ENCODE peak calls at places on chromosomes 13 and 19, in five cellular contexts. One of them, this sample, is unnamed.

GRCh38 chr13:24135674-24136300 is 24.7 kb upstream of the SPATA13 start:
- DNase-seq in IMR-90: peak
- DNase-seq in K562: no peak
- DNase-seq in GM12878: no peak
- DNase-seq in SK-N-SH: no peak
- DNase-seq in this sample: no peak

GRCh38 chr19:13796301-13797057 is 1.2 kb downstream of the ZSWIM4 start:
- DNase-seq in IMR-90: peak
- DNase-seq in K562: no peak
- DNase-seq in GM12878: no peak
- DNase-seq in SK-N-SH: peak
- DNase-seq in this sample: peak

GRCh38 chr19:58345558-58345957 is 7.7 kb downstream of the A1BG start:
- DNase-seq in IMR-90: no peak
- DNase-seq in K562: no peak
- DNase-seq in GM12878: no peak
- DNase-seq in SK-N-SH: no peak
- DNase-seq in this sample: no peak

GRCh38 chr13:73913043-73913740 is 221.0 kb downstream of the KLF12 start:
- DNase-seq in IMR-90: peak
- DNase-seq in K562: no peak
- DNase-seq in GM12878: no peak
- DNase-seq in SK-N-SH: no peak
- DNase-seq in this sample: no peak

GRCh38 chr13:102460806-102461205 is 59.0 kb upstream of the FGF14 start:
- DNase-seq in IMR-90: no peak
- DNase-seq in K562: no peak
- DNase-seq in GM12878: no peak
- DNase-seq in SK-N-SH: no peak
- DNase-seq in this sample: no peak

GRCh38 chr13:26529441-26529840 is 28.0 kb upstream of the WASF3 start:
- DNase-seq in IMR-90: peak
- DNase-seq in K562: peak
- DNase-seq in GM12878: no peak
- DNase-seq in SK-N-SH: no peak
- DNase-seq in this sample: peak

GRCh38 chr13:43077906-43078305 is 54.5 kb downstream of the DNAJC15 start:
- DNase-seq in IMR-90: no peak
- DNase-seq in K562: no peak
- DNase-seq in GM12878: no peak
- DNase-seq in SK-N-SH: no peak
- DNase-seq in this sample: no peak

GRCh38 chr13:113746143-113746525 is 12.9 kb upstream of the TMEM255B start:
- DNase-seq in IMR-90: no peak
- DNase-seq in K562: no peak
- DNase-seq in GM12878: no peak
- DNase-seq in SK-N-SH: no peak
- DNase-seq in this sample: peak

GRCh38 chr13:78816154-78816553 is 157.2 kb upstream of the OBI1 start:
- DNase-seq in IMR-90: no peak
- DNase-seq in K562: no peak
- DNase-seq in GM12878: no peak
- DNase-seq in SK-N-SH: no peak
- DNase-seq in this sample: no peak

GRCh38 chr19:12766051-12766521 is 9.3 kb downstream of the HOOK2 start:
- DNase-seq in IMR-90: peak
- DNase-seq in K562: peak
- DNase-seq in GM12878: no peak
- DNase-seq in SK-N-SH: no peak
- DNase-seq in this sample: peak

GRCh38 chr19:13597625-13598024 is 91.3 kb upstream of the CACNA1A start:
- DNase-seq in IMR-90: peak
- DNase-seq in K562: peak
- DNase-seq in GM12878: peak
- DNase-seq in SK-N-SH: peak
- DNase-seq in this sample: peak

GRCh38 chr19:45730389-45731288 is at the start of gene FBXO46:
- DNase-seq in IMR-90: peak
- DNase-seq in K562: peak
- DNase-seq in GM12878: peak
- DNase-seq in SK-N-SH: peak
- DNase-seq in this sample: peak

GRCh38 chr13:35930665-35931631 is 200.2 kb downstream of the DCLK1 start:
- DNase-seq in IMR-90: peak
- DNase-seq in K562: no peak
- DNase-seq in GM12878: peak
- DNase-seq in SK-N-SH: no peak
- DNase-seq in this sample: no peak

GRCh38 chr13:56335775-56336174 is 804.9 kb upstream of the PRR20A start:
- DNase-seq in IMR-90: no peak
- DNase-seq in K562: no peak
- DNase-seq in GM12878: no peak
- DNase-seq in SK-N-SH: no peak
- DNase-seq in this sample: no peak

GRCh38 chr13:99103536-99103935 is 97.1 kb upstream of the UBAC2 start:
- DNase-seq in IMR-90: no peak
- DNase-seq in K562: no peak
- DNase-seq in GM12878: no peak
- DNase-seq in SK-N-SH: peak
- DNase-seq in this sample: no peak

GRCh38 chr13:48156466-48156865 is 61.6 kb upstream of the MED4 start:
- DNase-seq in IMR-90: no peak
- DNase-seq in K562: peak
- DNase-seq in GM12878: no peak
- DNase-seq in SK-N-SH: no peak
- DNase-seq in this sample: no peak

GRCh38 chr19:32773126-32773525 is 53.6 kb downstream of the TDRD12 start:
- DNase-seq in IMR-90: no peak
- DNase-seq in K562: no peak
- DNase-seq in GM12878: no peak
- DNase-seq in SK-N-SH: no peak
- DNase-seq in this sample: no peak

GRCh38 chr13:74153316-74153715 is 19.1 kb upstream of the KLF12 start:
- DNase-seq in IMR-90: no peak
- DNase-seq in K562: no peak
- DNase-seq in GM12878: no peak
- DNase-seq in SK-N-SH: no peak
- DNase-seq in this sample: no peak

GRCh38 chr13:99905224-99905623 is 66.3 kb downstream of the ZIC5 start:
- DNase-seq in IMR-90: no peak
- DNase-seq in K562: no peak
- DNase-seq in GM12878: no peak
- DNase-seq in SK-N-SH: no peak
- DNase-seq in this sample: peak

GRCh38 chr19:48608798-48609263 is 2.3 kb downstream of the SPACA4 start:
- DNase-seq in IMR-90: no peak
- DNase-seq in K562: peak
- DNase-seq in GM12878: no peak
- DNase-seq in SK-N-SH: peak
- DNase-seq in this sample: peak

GRCh38 chr13:94315188-94315587 is 164.3 kb downstream of the DCT start:
- DNase-seq in IMR-90: no peak
- DNase-seq in K562: no peak
- DNase-seq in GM12878: no peak
- DNase-seq in SK-N-SH: no peak
- DNase-seq in this sample: no peak
- TF ChIP-seq MXI1 in IMR-90: no peak
- TF ChIP-seq MXI1 in K562: no peak
- TF ChIP-seq MXI1 in GM12878: no peak
- TF ChIP-seq MXI1 in SK-N-SH: no peak
- TF ChIP-seq MXI1 in this sample: no peak

GRCh38 chr13:108828053-108828806 is 198.8 kb downstream of the MYO16 start:
- DNase-seq in IMR-90: no peak
- DNase-seq in K562: no peak
- DNase-seq in GM12878: no peak
- DNase-seq in SK-N-SH: no peak
- DNase-seq in this sample: no peak
- TF ChIP-seq MXI1 in IMR-90: no peak
- TF ChIP-seq MXI1 in K562: no peak
- TF ChIP-seq MXI1 in GM12878: no peak
- TF ChIP-seq MXI1 in SK-N-SH: no peak
- TF ChIP-seq MXI1 in this sample: no peak

GRCh38 chr19:29559743-29560142 is 33.9 kb downstream of the VSTM2B start:
- DNase-seq in IMR-90: no peak
- DNase-seq in K562: no peak
- DNase-seq in GM12878: no peak
- DNase-seq in SK-N-SH: no peak
- DNase-seq in this sample: no peak
- TF ChIP-seq MXI1 in IMR-90: no peak
- TF ChIP-seq MXI1 in K562: no peak
- TF ChIP-seq MXI1 in GM12878: no peak
- TF ChIP-seq MXI1 in SK-N-SH: no peak
- TF ChIP-seq MXI1 in this sample: no peak

GRCh38 chr13:45711952-45712351 is 9.8 kb downstream of the CBY2 start:
- DNase-seq in IMR-90: no peak
- DNase-seq in K562: no peak
- DNase-seq in GM12878: no peak
- DNase-seq in SK-N-SH: no peak
- DNase-seq in this sample: no peak
- TF ChIP-seq MXI1 in IMR-90: no peak
- TF ChIP-seq MXI1 in K562: no peak
- TF ChIP-seq MXI1 in GM12878: no peak
- TF ChIP-seq MXI1 in SK-N-SH: no peak
- TF ChIP-seq MXI1 in this sample: no peak

GRCh38 chr19:11538232-11539036 is at the start of gene CNN1:
- DNase-seq in IMR-90: peak
- DNase-seq in K562: peak
- DNase-seq in GM12878: no peak
- DNase-seq in SK-N-SH: no peak
- DNase-seq in this sample: peak
- TF ChIP-seq MXI1 in IMR-90: peak
- TF ChIP-seq MXI1 in K562: no peak
- TF ChIP-seq MXI1 in GM12878: no peak
- TF ChIP-seq MXI1 in SK-N-SH: no peak
- TF ChIP-seq MXI1 in this sample: no peak

DNA sequence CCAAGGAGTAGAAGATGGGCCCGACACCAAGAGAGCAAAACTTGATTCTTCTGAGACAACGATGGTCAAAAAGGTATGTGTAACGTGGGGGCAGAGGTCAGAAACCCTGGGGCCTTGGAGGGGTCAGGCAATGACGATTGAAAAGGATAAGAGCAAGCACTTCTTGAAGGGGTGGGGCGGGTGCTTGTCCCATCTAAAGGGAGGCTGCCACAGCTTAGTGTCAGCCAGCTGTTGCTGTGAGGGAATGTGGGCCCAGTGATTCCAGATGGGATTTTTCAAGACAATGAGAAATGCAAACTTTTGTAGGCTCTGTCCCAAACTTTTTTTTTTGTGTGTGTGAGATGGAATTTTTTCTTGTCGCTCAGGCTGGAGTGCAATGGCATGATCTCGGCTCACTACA is 24.5 kb downstream of the SAE1 start:
- DNase-seq in IMR-90: no peak
- DNase-seq in K562: no peak
- DNase-seq in GM12878: no peak
- DNase-seq in SK-N-SH: no peak
- DNase-seq in this sample: no peak
- TF ChIP-seq MXI1 in IMR-90: no peak
- TF ChIP-seq MXI1 in K562: no peak
- TF ChIP-seq MXI1 in GM12878: no peak
- TF ChIP-seq MXI1 in SK-N-SH: no peak
- TF ChIP-seq MXI1 in this sample: no peak

This sample was measured in HepG2.